ENCODE peak calls at places on chromosomes 1 and 21, in seven cellular contexts. X, I, C, L, V, M and O are unnamed samples.

GRCh38 chr1:192826791-192827477 is 18.1 kb downstream of the RGS2 start:
- DNase-seq in M (no peak), V (peak), C (no peak), L (peak), X (peak), I (no peak), O (no peak)

GRCh38 chr1:212368073-212368484 is 46.6 kb downstream of the PACC1 start:
- DNase-seq in V (peak), I (peak), L (peak), M (peak), X (peak), C (no peak), O (no peak)

GRCh38 chr21:36288651-36289243 is 31.2 kb upstream of the MORC3 start:
- DNase-seq in M (no peak), I (no peak), C (no peak), L (peak), X (no peak), V (no peak), O (no peak)

GRCh38 chr21:28959367-28960099 is 33.1 kb downstream of the LTN1 start:
- DNase-seq in X (peak), C (no peak), V (peak), L (peak), I (no peak), M (peak), O (no peak)

GRCh38 chr1:151199860-151200581 is 1.7 kb downstream of the PIP5K1A start:
- DNase-seq in X (peak), I (no peak), V (peak), C (no peak), M (peak), L (peak), O (no peak)

GRCh38 chr1:203304919-203305808 is at the start of gene BTG2:
- DNase-seq in X (peak), M (no peak), L (peak), V (peak), C (peak), I (peak), O (peak)

GRCh38 chr1:116182019-116182714 is 71.0 kb downstream of the MAB21L3 start:
- DNase-seq in X (no peak), L (no peak), M (no peak), I (no peak), V (no peak), C (no peak), O (no peak)

GRCh38 chr1:201769966-201770365 is 59.0 kb upstream of the IPO9 start:
- DNase-seq in X (peak), M (no peak), I (no peak), C (peak), V (peak), L (peak), O (no peak)

GRCh38 chr1:33261344-33261743 is 5.1 kb downstream of the ZNF362 start:
- DNase-seq in C (no peak), X (no peak), L (no peak), V (no peak), M (no peak), I (no peak), O (no peak)

GRCh38 chr21:33901421-33902288 is 13.9 kb downstream of the ATP5PO start:
- DNase-seq in V (peak), I (no peak), M (peak), C (no peak), X (peak), L (peak), O (no peak)

GRCh38 chr1:24895511-24895910 is 34.6 kb downstream of the RUNX3 start:
- DNase-seq in V (no peak), M (no peak), L (no peak), I (no peak), X (no peak), C (no peak), O (no peak)

GRCh38 chr21:41753001-41753725 is 13.7 kb downstream of the RIPK4 start:
- DNase-seq in V (no peak), I (no peak), C (no peak), X (no peak), M (no peak), L (no peak), O (no peak)

GRCh38 chr1:213162338-213162737 is 111.3 kb downstream of the RPS6KC1 start:
- DNase-seq in L (peak), V (peak), M (peak), I (no peak), C (no peak), X (peak), O (no peak)

GRCh38 chr1:174680101-174680500 is 232.3 kb downstream of the GPR52 start:
- DNase-seq in L (no peak), V (peak), I (no peak), M (no peak), C (no peak), X (no peak), O (no peak)

GRCh38 chr1:203381151-203381751 is 30.3 kb upstream of the FMOD start:
- DNase-seq in V (no peak), X (no peak), M (no peak), C (no peak), I (peak), L (no peak), O (no peak)

GRCh38 chr1:182309631-182310351 is 81.8 kb downstream of the GLUL start:
- DNase-seq in M (no peak), C (no peak), I (no peak), X (no peak), V (peak), L (no peak), O (no peak)

GRCh38 chr1:169236143-169236542 is 129.7 kb downstream of the ATP1B1 start:
- DNase-seq in I (no peak), M (no peak), L (no peak), V (no peak), X (peak), C (no peak), O (no peak)

GRCh38 chr1:208909011-208909410 is 664.8 kb upstream of the PLXNA2 start:
- DNase-seq in C (no peak), X (no peak), M (no peak), V (no peak), I (no peak), L (no peak), O (no peak)

GRCh38 chr21:43645414-43645891 is 13.8 kb downstream of the HSF2BP start:
- DNase-seq in I (peak), X (peak), M (peak), C (no peak), L (peak), V (peak), O (no peak)

GRCh38 chr1:2044510-2045319 is 5.5 kb upstream of the PRKCZ start:
- DNase-seq in C (peak), V (peak), I (no peak), X (peak), L (peak), M (no peak), O (peak)

GRCh38 chr1:68624233-68624632 is 127.4 kb upstream of the DEPDC1 start:
- DNase-seq in I (no peak), L (peak), V (peak), C (no peak), X (peak), M (no peak), O (no peak)

GRCh38 chr1:183559061-183559460 is 31.2 kb downstream of the NCF2 start:
- DNase-seq in L (no peak), I (no peak), M (no peak), V (no peak), X (no peak), C (no peak), O (no peak)

GRCh38 chr21:26652891-26653290 is 79.8 kb upstream of the CYYR1 start:
- DNase-seq in C (no peak), M (no peak), L (no peak), I (no peak), V (no peak), X (no peak), O (no peak)

GRCh38 chr1:89529196-89529595 is 4.6 kb downstream of the LRRC8B start:
- DNase-seq in L (no peak), C (no peak), I (no peak), V (no peak), X (no peak), M (no peak), O (no peak)

GRCh38 chr1:20404466-20404865 is 81.5 kb downstream of the CAMK2N1 start:
- DNase-seq in L (no peak), I (no peak), V (no peak), M (no peak), X (no peak), C (no peak), O (no peak)

GRCh38 chr1:232715154-232715553 is 85.2 kb upstream of the SIPA1L2 start:
- DNase-seq in C (no peak), I (no peak), X (no peak), V (no peak), M (no peak), L (no peak), O (no peak)

GRCh38 chr1:219917851-219918466 is 10.4 kb downstream of the SLC30A10 start:
- DNase-seq in V (peak), X (peak), I (no peak), C (no peak), L (peak), M (no peak), O (no peak)

GRCh38 chr1:33070628-33071027 is 10.3 kb upstream of the AZIN2 start:
- DNase-seq in L (no peak), C (no peak), X (no peak), V (no peak), I (no peak), M (no peak), O (no peak)

GRCh38 chr21:41768371-41769042 is 1.7 kb upstream of the RIPK4 start:
- DNase-seq in I (no peak), X (peak), C (no peak), L (peak), M (peak), V (peak), O (no peak)

GRCh38 chr1:37479255-37480124 is 5.1 kb downstream of the ZC3H12A start:
- DNase-seq in V (peak), C (peak), I (peak), M (peak), L (peak), X (peak), O (no peak)
- TF ChIP-seq CTCF in V (no peak), C (no peak), I (no peak), M (no peak), L (no peak), X (no peak), O (no peak)

DNA sequence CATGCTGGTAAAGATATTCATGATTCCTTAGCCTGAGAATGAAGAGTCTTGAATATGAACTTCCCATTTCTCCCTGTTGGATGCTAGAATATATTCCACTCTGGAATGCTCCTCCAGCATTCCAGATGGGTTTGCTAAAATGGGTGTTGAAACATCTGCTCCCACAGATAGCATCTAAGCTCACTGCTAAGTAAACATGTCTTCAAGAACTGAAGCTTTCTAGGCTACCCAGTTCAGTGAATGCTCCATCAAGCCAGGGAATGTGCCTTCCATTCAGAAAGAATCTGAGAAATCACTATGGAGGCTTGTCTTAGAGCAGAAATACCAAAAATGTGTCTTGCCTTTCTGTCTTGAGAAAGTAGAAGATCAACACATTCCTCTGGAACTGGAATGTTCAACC is 81.1 kb downstream of the TNFSF18 start:
- DNase-seq in M (peak), V (peak), L (peak), I (no peak), C (no peak), X (peak), O (no peak)
- TF ChIP-seq CTCF in M (no peak), V (no peak), L (no peak), I (no peak), C (no peak), X (no peak), O (no peak)

DNA sequence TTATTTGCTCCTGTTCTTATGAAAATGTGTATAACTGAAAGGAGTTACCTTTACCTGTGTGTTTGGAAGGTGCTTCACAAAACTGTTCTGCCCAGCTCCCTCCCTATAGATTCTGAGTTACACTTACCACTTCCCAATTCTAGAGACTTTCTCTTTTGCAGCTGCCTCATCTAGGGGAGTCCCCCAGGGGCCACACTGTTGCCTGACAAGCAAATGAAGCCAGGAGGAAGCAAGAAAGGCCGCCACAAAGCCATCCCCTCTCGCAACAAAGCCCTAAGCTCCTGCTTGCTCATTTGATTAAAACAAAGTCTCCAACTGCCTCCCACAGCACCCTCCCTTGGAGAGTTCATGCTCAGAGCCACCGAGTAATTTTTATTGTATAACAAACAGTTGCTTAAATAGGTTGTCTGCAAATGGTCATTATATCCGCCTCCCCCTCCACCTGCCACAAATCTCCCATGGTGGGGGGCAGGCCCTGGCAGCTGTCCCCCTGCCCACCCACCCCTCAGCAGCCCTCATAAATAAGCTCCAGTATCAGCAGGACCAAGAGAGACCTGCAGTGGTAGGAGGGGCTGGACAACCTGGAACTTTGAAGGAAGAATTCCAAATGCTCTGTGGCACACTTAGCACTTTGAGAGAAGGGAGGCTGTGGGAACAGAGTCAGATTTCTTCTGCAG is 237.7 kb downstream of the TTLL7 start:
- DNase-seq in L (no peak), C (no peak), M (no peak), I (peak), V (no peak), X (no peak), O (no peak)
- TF ChIP-seq CTCF in L (no peak), C (no peak), M (no peak), I (no peak), V (no peak), X (no peak), O (no peak)

GRCh38 chr1:236107121-236107907 is 35.0 kb upstream of the GPR137B start:
- DNase-seq in I (no peak), C (no peak), V (no peak), L (peak), M (no peak), X (no peak), O (no peak)
- TF ChIP-seq CTCF in I (no peak), C (no peak), V (no peak), L (no peak), M (no peak), X (no peak), O (no peak)